ENCODE peak calls at places on chromosome 1, in ten cellular contexts. One of them, this sample, is unnamed. For H3K36me3, the result is how much of the 10 kb centered on the place peaks cover.

GRCh38 chr1:102661481-102661880 is 446.8 kb downstream of the COL11A1 start:
- DNase-seq in thyroid gland: no peak
- DNase-seq in stomach: no peak
- DNase-seq in adrenal gland: no peak
- DNase-seq in tibial nerve: no peak
- DNase-seq in IMR-90: no peak
- DNase-seq in breast epithelium: no peak
- DNase-seq in ovary: no peak
- DNase-seq in uterus: no peak
- DNase-seq in spleen: peak
- DNase-seq in this sample: no peak

GRCh38 chr1:36665478-36666080 is 182.9 kb upstream of the CSF3R start:
- DNase-seq in thyroid gland: no peak
- DNase-seq in stomach: peak
- DNase-seq in adrenal gland: no peak
- DNase-seq in tibial nerve: no peak
- DNase-seq in IMR-90: no peak
- DNase-seq in breast epithelium: no peak
- DNase-seq in ovary: no peak
- DNase-seq in uterus: no peak
- DNase-seq in spleen: no peak
- DNase-seq in this sample: no peak

GRCh38 chr1:20110679-20111078 is 8.7 kb downstream of the PLA2G2D start:
- DNase-seq in thyroid gland: no peak
- DNase-seq in stomach: no peak
- DNase-seq in adrenal gland: no peak
- DNase-seq in tibial nerve: no peak
- DNase-seq in IMR-90: peak
- DNase-seq in breast epithelium: peak
- DNase-seq in ovary: no peak
- DNase-seq in uterus: peak
- DNase-seq in spleen: no peak
- DNase-seq in this sample: no peak

GRCh38 chr1:232682248-232682647 is 52.3 kb upstream of the SIPA1L2 start:
- DNase-seq in thyroid gland: no peak
- DNase-seq in stomach: peak
- DNase-seq in adrenal gland: no peak
- DNase-seq in tibial nerve: no peak
- DNase-seq in IMR-90: no peak
- DNase-seq in breast epithelium: no peak
- DNase-seq in ovary: no peak
- DNase-seq in uterus: no peak
- DNase-seq in spleen: no peak
- DNase-seq in this sample: no peak

GRCh38 chr1:68815632-68816031 is 318.8 kb upstream of the DEPDC1 start:
- DNase-seq in thyroid gland: no peak
- DNase-seq in stomach: no peak
- DNase-seq in adrenal gland: no peak
- DNase-seq in tibial nerve: no peak
- DNase-seq in IMR-90: no peak
- DNase-seq in breast epithelium: no peak
- DNase-seq in ovary: no peak
- DNase-seq in uterus: no peak
- DNase-seq in spleen: no peak
- DNase-seq in this sample: no peak

GRCh38 chr1:87093286-87093685 is 178.9 kb downstream of the HS2ST1 start:
- DNase-seq in thyroid gland: no peak
- DNase-seq in stomach: no peak
- DNase-seq in adrenal gland: no peak
- DNase-seq in tibial nerve: no peak
- DNase-seq in IMR-90: peak
- DNase-seq in breast epithelium: no peak
- DNase-seq in ovary: no peak
- DNase-seq in uterus: no peak
- DNase-seq in spleen: no peak
- DNase-seq in this sample: no peak

GRCh38 chr1:45679123-45679522 is 7.2 kb downstream of the GPBP1L1 start:
- DNase-seq in thyroid gland: no peak
- DNase-seq in stomach: no peak
- DNase-seq in adrenal gland: peak
- DNase-seq in tibial nerve: no peak
- DNase-seq in IMR-90: peak
- DNase-seq in breast epithelium: no peak
- DNase-seq in ovary: no peak
- DNase-seq in uterus: no peak
- DNase-seq in spleen: no peak
- DNase-seq in this sample: no peak

GRCh38 chr1:109954180-109954579 is 30.4 kb upstream of the AHCYL1 start:
- DNase-seq in thyroid gland: no peak
- DNase-seq in stomach: no peak
- DNase-seq in adrenal gland: no peak
- DNase-seq in tibial nerve: no peak
- DNase-seq in IMR-90: no peak
- DNase-seq in breast epithelium: no peak
- DNase-seq in ovary: no peak
- DNase-seq in uterus: no peak
- DNase-seq in spleen: no peak
- DNase-seq in this sample: no peak

GRCh38 chr1:3796215-3797193 is at the start of gene LRRC47:
- DNase-seq in thyroid gland: peak
- DNase-seq in stomach: peak
- DNase-seq in adrenal gland: peak
- DNase-seq in tibial nerve: peak
- DNase-seq in IMR-90: peak
- DNase-seq in breast epithelium: peak
- DNase-seq in ovary: peak
- DNase-seq in uterus: peak
- DNase-seq in spleen: peak
- DNase-seq in this sample: peak

GRCh38 chr1:221963742-221964141 is 221.9 kb upstream of the DUSP10 start:
- DNase-seq in thyroid gland: no peak
- DNase-seq in stomach: no peak
- DNase-seq in adrenal gland: no peak
- DNase-seq in tibial nerve: no peak
- DNase-seq in IMR-90: no peak
- DNase-seq in breast epithelium: no peak
- DNase-seq in ovary: no peak
- DNase-seq in uterus: no peak
- DNase-seq in spleen: no peak
- DNase-seq in this sample: no peak

GRCh38 chr1:155698382-155699038 is 9.6 kb downstream of the DAP3 start:
- DNase-seq in thyroid gland: no peak
- DNase-seq in stomach: no peak
- DNase-seq in adrenal gland: no peak
- DNase-seq in tibial nerve: no peak
- DNase-seq in IMR-90: peak
- DNase-seq in breast epithelium: no peak
- DNase-seq in ovary: no peak
- DNase-seq in uterus: no peak
- DNase-seq in spleen: no peak
- DNase-seq in this sample: no peak

GRCh38 chr1:111422546-111423391 is 4.8 kb downstream of the OVGP1 start:
- DNase-seq in thyroid gland: no peak
- DNase-seq in stomach: peak
- DNase-seq in adrenal gland: no peak
- DNase-seq in tibial nerve: no peak
- DNase-seq in IMR-90: peak
- DNase-seq in breast epithelium: peak
- DNase-seq in ovary: no peak
- DNase-seq in uterus: no peak
- DNase-seq in spleen: no peak
- DNase-seq in this sample: no peak

GRCh38 chr1:167640051-167640450 is 10.0 kb downstream of the RCSD1 start:
- DNase-seq in thyroid gland: no peak
- DNase-seq in stomach: no peak
- DNase-seq in adrenal gland: no peak
- DNase-seq in tibial nerve: no peak
- DNase-seq in IMR-90: no peak
- DNase-seq in breast epithelium: no peak
- DNase-seq in ovary: no peak
- DNase-seq in uterus: no peak
- DNase-seq in spleen: no peak
- DNase-seq in this sample: no peak

GRCh38 chr1:20476260-20477038 is 9.6 kb downstream of the CAMK2N1 start:
- DNase-seq in thyroid gland: peak
- DNase-seq in stomach: peak
- DNase-seq in adrenal gland: peak
- DNase-seq in tibial nerve: no peak
- DNase-seq in IMR-90: no peak
- DNase-seq in breast epithelium: peak
- DNase-seq in ovary: peak
- DNase-seq in uterus: peak
- DNase-seq in spleen: no peak
- DNase-seq in this sample: no peak

GRCh38 chr1:100578201-100578600 is 40.3 kb downstream of the GPR88 start:
- DNase-seq in thyroid gland: no peak
- DNase-seq in stomach: no peak
- DNase-seq in adrenal gland: no peak
- DNase-seq in tibial nerve: no peak
- DNase-seq in IMR-90: no peak
- DNase-seq in breast epithelium: no peak
- DNase-seq in ovary: no peak
- DNase-seq in uterus: no peak
- DNase-seq in spleen: no peak
- DNase-seq in this sample: no peak

GRCh38 chr1:87787551-87787950 is 458.9 kb downstream of the LMO4 start:
- DNase-seq in thyroid gland: no peak
- DNase-seq in stomach: no peak
- DNase-seq in adrenal gland: no peak
- DNase-seq in tibial nerve: no peak
- DNase-seq in IMR-90: peak
- DNase-seq in breast epithelium: no peak
- DNase-seq in ovary: no peak
- DNase-seq in uterus: no peak
- DNase-seq in spleen: no peak
- DNase-seq in this sample: no peak

GRCh38 chr1:230047114-230047865 is 19.7 kb upstream of the GALNT2 start:
- DNase-seq in thyroid gland: no peak
- DNase-seq in stomach: no peak
- DNase-seq in adrenal gland: no peak
- DNase-seq in tibial nerve: no peak
- DNase-seq in IMR-90: no peak
- DNase-seq in breast epithelium: no peak
- DNase-seq in ovary: no peak
- DNase-seq in uterus: no peak
- DNase-seq in spleen: no peak
- DNase-seq in this sample: no peak

GRCh38 chr1:28329395-28330153 is 734 bp downstream of the MED18 start:
- DNase-seq in thyroid gland: peak
- DNase-seq in stomach: peak
- DNase-seq in adrenal gland: peak
- DNase-seq in tibial nerve: peak
- DNase-seq in IMR-90: peak
- DNase-seq in breast epithelium: no peak
- DNase-seq in ovary: peak
- DNase-seq in uterus: peak
- DNase-seq in spleen: peak
- DNase-seq in this sample: no peak
- TF ChIP-seq POLR2A in thyroid gland: no peak
- TF ChIP-seq POLR2A in stomach: no peak
- TF ChIP-seq POLR2A in adrenal gland: no peak
- TF ChIP-seq POLR2A in tibial nerve: no peak
- TF ChIP-seq POLR2A in IMR-90: no peak
- TF ChIP-seq POLR2A in breast epithelium: no peak
- TF ChIP-seq POLR2A in ovary: no peak
- TF ChIP-seq POLR2A in uterus: no peak
- TF ChIP-seq POLR2A in spleen: no peak
- TF ChIP-seq POLR2A in this sample: no peak

GRCh38 chr1:161207173-161207572 is 5.0 kb downstream of the NDUFS2 start:
- DNase-seq in thyroid gland: no peak
- DNase-seq in stomach: no peak
- DNase-seq in adrenal gland: peak
- DNase-seq in tibial nerve: no peak
- DNase-seq in IMR-90: peak
- DNase-seq in breast epithelium: no peak
- DNase-seq in ovary: peak
- DNase-seq in uterus: peak
- DNase-seq in spleen: no peak
- DNase-seq in this sample: no peak
- H3K36me3 ChIP-seq in thyroid gland: under half
- H3K36me3 ChIP-seq in stomach: half or more
- H3K36me3 ChIP-seq in adrenal gland: under half
- H3K36me3 ChIP-seq in tibial nerve: under half
- H3K36me3 ChIP-seq in IMR-90: under half
- H3K36me3 ChIP-seq in breast epithelium: under half
- H3K36me3 ChIP-seq in ovary: under half
- H3K36me3 ChIP-seq in uterus: under half
- H3K36me3 ChIP-seq in spleen: half or more
- H3K36me3 ChIP-seq in this sample: half or more

GRCh38 chr1:184386271-184387068 is at the start of gene C1orf21:
- DNase-seq in thyroid gland: peak
- DNase-seq in stomach: peak
- DNase-seq in adrenal gland: peak
- DNase-seq in tibial nerve: peak
- DNase-seq in IMR-90: peak
- DNase-seq in breast epithelium: peak
- DNase-seq in ovary: peak
- DNase-seq in uterus: peak
- DNase-seq in spleen: peak
- DNase-seq in this sample: peak
- TF ChIP-seq POLR2A in thyroid gland: no peak
- TF ChIP-seq POLR2A in stomach: no peak
- TF ChIP-seq POLR2A in adrenal gland: no peak
- TF ChIP-seq POLR2A in tibial nerve: peak
- TF ChIP-seq POLR2A in IMR-90: no peak
- TF ChIP-seq POLR2A in breast epithelium: peak
- TF ChIP-seq POLR2A in ovary: peak
- TF ChIP-seq POLR2A in uterus: peak
- TF ChIP-seq POLR2A in spleen: no peak
- TF ChIP-seq POLR2A in this sample: no peak

GRCh38 chr1:223760833-223761232 is 48.5 kb downstream of the CAPN2 start:
- DNase-seq in thyroid gland: peak
- DNase-seq in stomach: no peak
- DNase-seq in adrenal gland: no peak
- DNase-seq in tibial nerve: no peak
- DNase-seq in IMR-90: no peak
- DNase-seq in breast epithelium: no peak
- DNase-seq in ovary: no peak
- DNase-seq in uterus: no peak
- DNase-seq in spleen: peak
- DNase-seq in this sample: no peak

GRCh38 chr1:223763881-223764280 is 51.5 kb downstream of the CAPN2 start:
- DNase-seq in thyroid gland: no peak
- DNase-seq in stomach: no peak
- DNase-seq in adrenal gland: no peak
- DNase-seq in tibial nerve: no peak
- DNase-seq in IMR-90: no peak
- DNase-seq in breast epithelium: no peak
- DNase-seq in ovary: no peak
- DNase-seq in uterus: no peak
- DNase-seq in spleen: peak
- DNase-seq in this sample: no peak

GRCh38 chr1:223765719-223766340 is 53.5 kb downstream of the CAPN2 start:
- DNase-seq in thyroid gland: no peak
- DNase-seq in stomach: no peak
- DNase-seq in adrenal gland: no peak
- DNase-seq in tibial nerve: no peak
- DNase-seq in IMR-90: no peak
- DNase-seq in breast epithelium: no peak
- DNase-seq in ovary: no peak
- DNase-seq in uterus: no peak
- DNase-seq in spleen: no peak
- DNase-seq in this sample: no peak

GRCh38 chr1:223761416-223761815 is 49.1 kb downstream of the CAPN2 start:
- DNase-seq in thyroid gland: no peak
- DNase-seq in stomach: no peak
- DNase-seq in adrenal gland: no peak
- DNase-seq in tibial nerve: no peak
- DNase-seq in IMR-90: peak
- DNase-seq in breast epithelium: no peak
- DNase-seq in ovary: no peak
- DNase-seq in uterus: no peak
- DNase-seq in spleen: peak
- DNase-seq in this sample: no peak

GRCh38 chr1:223765036-223765718 is 52.8 kb downstream of the CAPN2 start:
- DNase-seq in thyroid gland: no peak
- DNase-seq in stomach: no peak
- DNase-seq in adrenal gland: no peak
- DNase-seq in tibial nerve: peak
- DNase-seq in IMR-90: peak
- DNase-seq in breast epithelium: no peak
- DNase-seq in ovary: no peak
- DNase-seq in uterus: no peak
- DNase-seq in spleen: no peak
- DNase-seq in this sample: no peak
- H3K36me3 ChIP-seq in thyroid gland: under half
- H3K36me3 ChIP-seq in stomach: half or more
- H3K36me3 ChIP-seq in adrenal gland: under half
- H3K36me3 ChIP-seq in tibial nerve: under half
- H3K36me3 ChIP-seq in IMR-90: half or more
- H3K36me3 ChIP-seq in breast epithelium: under half
- H3K36me3 ChIP-seq in ovary: under half
- H3K36me3 ChIP-seq in uterus: under half
- H3K36me3 ChIP-seq in spleen: half or more
- H3K36me3 ChIP-seq in this sample: under half

This sample was measured in esophagus squamous epithelium.